ENCODE peak calls at places on chromosome 5, in eight cellular contexts. X is cardiac muscle cell, T is brain microvascular endothelial cell, S is uterus, V is neural progenitor cell, U is hepatocyte, L is endodermal cell, J is colonic mucosa. N is an unnamed sample.

GRCh38 chr5:87390075-87390474 is 22.7 kb downstream of the CCNH start:
- DNase-seq in X (no peak), T (no peak), S (no peak), V (no peak), U (no peak), L (no peak), J (no peak), N (no peak)

GRCh38 chr5:146032911-146033310 is 72.5 kb downstream of the PLAC8L1 start:
- DNase-seq in X (no peak), T (no peak), S (no peak), V (no peak), U (no peak), L (no peak), J (no peak), N (peak)

GRCh38 chr5:110823571-110823970 is 84.8 kb downstream of the SLC25A46 start:
- DNase-seq in X (no peak), T (no peak), S (no peak), V (no peak), U (no peak), L (no peak), J (no peak), N (no peak)

GRCh38 chr5:39211773-39212172 is 7.6 kb downstream of the FYB1 start:
- DNase-seq in X (no peak), T (no peak), S (no peak), V (no peak), U (no peak), L (no peak), J (no peak), N (no peak)

GRCh38 chr5:134468921-134469400 is 56.5 kb upstream of the JADE2 start:
- DNase-seq in X (no peak), T (no peak), S (no peak), V (no peak), U (no peak), L (no peak), J (no peak), N (no peak)

GRCh38 chr5:119273391-119273839 is 82.4 kb upstream of the TNFAIP8 start:
- DNase-seq in X (no peak), T (no peak), S (no peak), V (no peak), U (no peak), L (no peak), J (no peak), N (no peak)

GRCh38 chr5:76209297-76209696 is 126.1 kb downstream of the SV2C start:
- DNase-seq in X (no peak), T (no peak), S (no peak), V (no peak), U (no peak), L (no peak), J (no peak), N (no peak)

GRCh38 chr5:6632324-6632930 is 417 bp downstream of the NSUN2 start:
- DNase-seq in X (no peak), T (peak), S (no peak), V (no peak), U (no peak), L (no peak), J (no peak), N (peak)

GRCh38 chr5:140058212-140058932 is 15.3 kb upstream of the NRG2 start:
- DNase-seq in X (no peak), T (no peak), S (no peak), V (no peak), U (no peak), L (no peak), J (no peak), N (no peak)

GRCh38 chr5:53206562-53206961 is 97.0 kb upstream of the MOCS2 start:
- DNase-seq in X (no peak), T (no peak), S (no peak), V (no peak), U (no peak), L (no peak), J (no peak), N (no peak)

DNA sequence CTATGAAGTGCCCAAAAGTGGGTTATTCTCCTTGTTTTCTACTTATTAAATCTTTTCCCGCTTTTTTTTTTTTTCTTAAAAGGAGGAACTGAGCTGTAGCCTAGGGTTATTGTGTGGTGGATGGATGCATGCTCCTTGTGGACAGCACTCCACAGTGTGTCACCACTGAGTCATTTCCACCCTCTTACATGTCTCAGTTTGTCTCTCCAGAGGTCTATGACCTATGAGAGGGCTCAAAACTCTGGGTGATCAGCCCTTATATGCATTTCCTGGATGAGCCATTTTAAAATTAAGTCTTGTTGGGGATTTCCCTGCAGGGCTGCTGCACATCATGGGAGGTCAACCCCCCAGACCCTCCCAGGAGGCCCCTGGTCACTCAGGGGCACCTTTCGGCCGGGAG is 102.2 kb upstream of the MOCS2 start:
- DNase-seq in X (no peak), T (peak), S (no peak), V (no peak), U (no peak), L (no peak), J (no peak), N (peak)
- H3K4me3 ChIP-seq in X (no peak), T (no peak), S (no peak), V (no peak), U (no peak), L (no peak), J (no peak), N (no peak)

DNA sequence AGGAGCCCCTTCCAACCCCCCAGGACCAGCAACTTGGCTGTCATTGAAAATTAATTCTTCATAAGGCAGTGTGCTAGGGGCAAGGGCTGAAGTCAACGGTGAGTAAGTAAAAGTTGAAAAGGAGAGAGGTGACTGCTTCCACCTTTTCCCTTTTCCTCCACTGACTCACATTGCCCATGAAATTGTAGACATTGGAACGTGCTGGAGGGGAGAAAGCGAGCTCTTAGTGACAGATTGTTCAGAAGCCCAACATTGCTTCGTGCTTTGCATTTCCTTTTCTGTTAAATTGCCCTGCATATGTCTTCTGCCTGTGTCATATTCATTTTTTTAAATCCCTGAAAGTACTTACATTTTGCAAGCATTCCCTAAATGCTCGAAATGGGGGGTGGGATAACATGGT is 19.0 kb downstream of the GLRA1 start:
- DNase-seq in X (no peak), T (peak), S (no peak), V (no peak), U (no peak), L (no peak), J (no peak), N (peak)
- H3K27ac ChIP-seq in X (no peak), T (no peak), S (no peak), V (no peak), U (no peak), L (peak), J (no peak), N (peak)

GRCh38 chr5:115963566-115963965 is 1.3 kb downstream of the LVRN start:
- DNase-seq in X (peak), T (no peak), S (no peak), V (peak), U (no peak), L (peak), J (no peak), N (no peak)

GRCh38 chr5:115956957-115957356 is 5.3 kb upstream of the LVRN start:
- DNase-seq in X (no peak), T (no peak), S (no peak), V (no peak), U (no peak), L (no peak), J (no peak), N (no peak)

GRCh38 chr5:115962239-115962564 is at the start of gene LVRN:
- DNase-seq in X (peak), T (no peak), S (no peak), V (no peak), U (no peak), L (no peak), J (no peak), N (no peak)

GRCh38 chr5:115962565-115963402 is 509 bp downstream of the LVRN start:
- DNase-seq in X (peak), T (no peak), S (no peak), V (peak), U (no peak), L (peak), J (no peak), N (no peak)

DNA sequence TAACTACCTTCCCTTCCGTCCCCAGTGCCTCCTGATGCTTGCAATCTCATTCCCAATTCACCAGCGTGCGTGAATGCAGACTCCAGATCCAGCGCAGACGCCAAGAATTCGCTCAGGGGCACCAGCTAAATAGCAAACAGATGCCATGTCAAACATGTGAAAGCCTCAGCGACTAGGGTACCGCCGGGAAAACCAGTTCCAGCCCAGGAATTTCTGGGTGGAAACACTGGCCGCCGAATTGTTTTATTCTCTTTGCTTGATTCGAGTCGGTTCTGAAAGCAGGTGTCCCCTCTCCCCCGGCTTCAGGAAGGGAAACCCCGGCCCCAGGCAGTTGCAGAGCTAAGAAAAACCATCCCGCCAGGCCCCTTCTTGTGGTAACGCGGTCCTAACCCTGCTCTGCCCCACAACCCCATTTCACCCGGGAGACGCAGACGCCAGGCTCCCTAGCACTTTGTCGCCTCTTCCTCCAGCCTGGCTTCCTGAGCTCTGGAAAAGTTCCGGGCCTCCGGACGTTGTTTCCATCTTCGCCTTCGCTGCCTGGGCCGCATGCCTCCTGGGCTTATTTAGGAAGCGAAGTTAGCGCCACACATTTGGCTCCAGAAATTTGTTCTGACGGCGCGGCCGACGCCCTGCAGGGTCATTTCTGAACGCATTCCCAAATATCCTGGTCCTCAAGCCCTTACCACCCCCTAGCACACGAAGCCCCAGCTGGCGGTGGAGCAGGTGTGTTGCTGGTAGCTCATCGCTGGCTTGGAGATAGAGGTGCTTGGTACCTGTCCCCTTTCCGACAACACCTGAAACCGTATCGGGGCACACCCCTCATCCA is 649 bp upstream of the LVRN start:
- DNase-seq in X (peak), T (no peak), S (no peak), V (peak), U (no peak), L (peak), J (no peak), N (no peak)
- H3K4me3 ChIP-seq in X (peak), T (peak), S (no peak), V (peak), U (no peak), L (peak), J (no peak), N (no peak)

DNA sequence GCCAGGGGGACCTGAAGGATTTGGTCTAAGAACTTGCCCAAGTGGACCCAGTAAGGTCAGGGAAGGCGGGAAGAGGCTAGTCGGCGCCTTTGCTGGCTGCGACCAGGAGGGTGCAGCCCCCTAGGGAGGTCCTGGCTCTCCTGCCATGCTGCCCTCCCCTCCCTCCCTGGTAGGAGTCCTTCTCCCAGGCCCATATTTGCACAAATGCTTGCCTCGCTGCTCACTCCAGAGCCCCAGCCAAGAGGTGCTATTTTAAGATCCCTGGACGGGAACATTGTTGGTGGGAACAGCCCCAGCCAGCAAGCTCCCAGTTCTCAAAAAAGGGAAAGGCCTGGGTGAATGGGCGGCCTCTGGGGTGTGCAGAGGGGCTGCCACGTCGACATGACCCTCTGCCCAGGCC is 4.3 kb upstream of the IL17B start:
- DNase-seq in X (peak), T (no peak), S (peak), V (no peak), U (no peak), L (no peak), J (no peak), N (no peak)
- H3K27ac ChIP-seq in X (peak), T (no peak), S (peak), V (no peak), U (no peak), L (no peak), J (peak), N (no peak)

GRCh38 chr5:102294996-102295395 is 1.1 kb downstream of the SLCO4C1 start:
- DNase-seq in X (no peak), T (no peak), S (no peak), V (peak), U (no peak), L (no peak), J (no peak), N (no peak)
- H3K4me3 ChIP-seq in X (no peak), T (no peak), S (no peak), V (peak), U (peak), L (peak), J (no peak), N (no peak)

GRCh38 chr5:68722357-68722756 is 371.5 kb upstream of the SLC30A5 start:
- DNase-seq in X (no peak), T (no peak), S (no peak), V (no peak), U (no peak), L (no peak), J (no peak), N (no peak)
- H3K27ac ChIP-seq in X (no peak), T (no peak), S (no peak), V (no peak), U (no peak), L (no peak), J (no peak), N (no peak)